ENCODE peak calls at places on chromosome 14, in five cellular contexts. Y is left lung, I is dorsolateral prefrontal cortex, U is IMR-90, S is fibroblast of mammary gland. W is an unnamed sample.

GRCh38 chr14:103625361-103626095 is 3.5 kb upstream of the KLC1 start:
- DNase-seq in Y (no peak), I (no peak), U (no peak), S (no peak), W (no peak)

GRCh38 chr14:105357626-105358025 is 40.7 kb upstream of the TEX22 start:
- DNase-seq in Y (no peak), I (no peak), U (no peak), S (no peak), W (no peak)

GRCh38 chr14:77623201-77623600 is 6.8 kb upstream of the SPTLC2 start:
- DNase-seq in Y (no peak), I (no peak), U (no peak), S (no peak), W (no peak)

GRCh38 chr14:60090864-60091519 is 731 bp upstream of the PCNX4 start:
- DNase-seq in Y (no peak), I (peak), U (peak), S (peak), W (no peak)

GRCh38 chr14:87628129-87628528 is 364.9 kb downstream of the GALC start:
- DNase-seq in Y (no peak), I (peak), U (peak), S (peak), W (no peak)

GRCh38 chr14:75649337-75649736 is 11.3 kb downstream of the ERG28 start:
- DNase-seq in Y (no peak), I (no peak), U (no peak), S (no peak), W (no peak)

GRCh38 chr14:44979740-44980346 is 17.9 kb downstream of the TOGARAM1 start:
- DNase-seq in Y (no peak), I (no peak), U (no peak), S (no peak), W (no peak)

GRCh38 chr14:67675219-67675582 is 769 bp upstream of the VTI1B start:
- DNase-seq in Y (no peak), I (no peak), U (no peak), S (no peak), W (no peak)

GRCh38 chr14:72618424-72618823 is 275.5 kb downstream of the DPF3 start:
- DNase-seq in Y (no peak), I (no peak), U (no peak), S (no peak), W (no peak)

GRCh38 chr14:20400589-20400964 is 12.7 kb downstream of the TEP1 start:
- DNase-seq in Y (no peak), I (no peak), U (no peak), S (no peak), W (no peak)

DNA sequence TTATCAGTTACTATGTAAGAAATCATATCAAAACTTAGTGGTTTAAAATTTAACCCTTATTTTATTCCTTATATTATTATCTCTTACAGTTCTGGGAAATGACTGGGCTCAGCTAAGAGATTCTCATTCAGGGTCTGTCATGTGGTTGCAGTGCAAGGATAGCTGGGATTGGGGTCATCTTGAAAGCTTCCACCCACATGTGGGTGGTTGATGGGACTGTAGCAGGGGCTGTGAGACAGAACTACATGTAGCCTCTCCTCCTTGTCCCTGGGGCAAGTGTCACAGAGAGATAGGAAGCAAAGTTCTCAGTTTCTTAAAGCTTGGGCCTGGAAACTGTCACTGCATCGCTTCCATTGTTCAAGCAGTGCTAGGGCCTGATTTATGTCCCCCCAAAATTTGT is 57.8 kb downstream of the DACT1 start:
- DNase-seq in Y (no peak), I (no peak), U (no peak), S (no peak), W (no peak)
- TF ChIP-seq CTCF in Y (no peak), I (no peak), U (no peak), S (no peak), W (no peak)

GRCh38 chr14:21902561-21903199 is 229.1 kb upstream of the OR4E1 start:
- DNase-seq in Y (no peak), I (peak), U (no peak), S (peak), W (no peak)
- TF ChIP-seq CTCF in Y (no peak), I (peak), U (peak), S (peak), W (peak)

DNA sequence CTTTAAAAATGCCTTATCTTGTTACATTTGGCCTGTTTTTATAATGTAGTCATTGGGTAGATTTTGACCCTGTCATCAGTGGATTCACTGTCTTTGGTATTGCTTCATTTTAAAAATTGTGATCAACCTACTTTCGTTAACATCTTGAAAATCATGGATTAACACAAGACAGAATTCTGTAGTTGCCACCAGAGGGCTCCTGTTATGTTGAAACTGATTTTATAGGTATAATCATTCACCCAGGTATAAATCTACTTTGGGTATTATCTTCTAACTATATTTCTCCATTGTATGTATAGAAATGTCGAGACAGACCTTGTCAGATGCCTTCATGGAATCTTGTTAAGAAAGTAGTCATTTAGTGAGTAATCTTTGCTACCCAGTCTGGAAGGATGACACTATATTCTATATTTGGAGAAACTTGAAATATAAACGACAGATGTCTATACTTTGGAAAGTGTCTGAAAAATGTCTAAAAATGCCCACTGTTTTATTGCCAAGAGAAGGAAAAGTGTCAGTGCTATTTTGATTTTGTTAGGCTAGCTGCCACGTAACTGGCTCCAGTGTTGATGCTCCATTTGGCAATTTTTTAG is 129.4 kb downstream of the PELI2 start:
- DNase-seq in Y (no peak), I (no peak), U (peak), S (peak), W (no peak)
- TF ChIP-seq CTCF in Y (no peak), I (peak), U (peak), S (peak), W (peak)

DNA sequence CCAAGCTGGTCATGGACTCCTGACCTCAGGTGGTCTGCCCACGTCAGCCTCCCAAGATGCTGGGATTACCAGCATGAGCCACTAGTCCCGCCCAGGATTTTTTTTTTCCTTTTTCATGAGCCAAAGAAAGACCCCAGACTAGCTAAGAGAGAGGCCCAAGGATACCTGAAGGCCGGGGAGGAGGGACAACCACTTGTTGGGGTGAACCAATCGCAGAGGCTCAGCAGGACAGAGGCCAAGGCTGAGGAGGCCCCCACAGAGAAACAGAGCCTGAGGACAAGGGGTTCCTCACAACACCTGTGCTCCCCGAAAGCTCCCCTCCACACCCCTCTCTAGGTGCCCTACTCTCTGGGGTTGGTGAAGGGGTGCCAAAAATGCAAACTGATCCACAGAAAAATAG is 1.0 kb upstream of the SERPINA3 start:
- DNase-seq in Y (no peak), I (no peak), U (no peak), S (no peak), W (no peak)
- TF ChIP-seq CTCF in Y (no peak), I (no peak), U (no peak), S (no peak), W (no peak)

GRCh38 chr14:62168564-62169155 is 406.4 kb downstream of the SNAPC1 start:
- DNase-seq in Y (no peak), I (no peak), U (no peak), S (no peak), W (no peak)
- TF ChIP-seq CTCF in Y (no peak), I (no peak), U (peak), S (peak), W (peak)

W was measured in progenitor cell of endocrine pancreas.